ENCODE peak calls at places on chromosomes 4 and X, in four cellular contexts. K is HT1080, H is D341Med, M is activated T-cell treated with anti-CD3 and anti-CD28 coated beads for 48 hours. N is an unnamed sample.

GRCh38 chr4:181166742-181167399 is 1076.3 kb upstream of the TENM3 start:
- DNase-seq in K (no peak), H (no peak), M (no peak), N (no peak)

GRCh38 chr4:110193822-110194761 is 4.3 kb downstream of the ELOVL6 start:
- DNase-seq in H (peak), K (peak), M (peak), N (peak)

GRCh38 chrX:45710081-45710801 is 509.6 kb upstream of the DIPK2B start:
- DNase-seq in H (no peak), M (peak), K (peak), N (no peak)

GRCh38 chrX:49309401-49309981 is 6.0 kb downstream of the GAGE10 start:
- DNase-seq in K (peak), M (no peak), H (no peak), N (no peak)

GRCh38 chr4:40327340-40327739 is 7.8 kb upstream of the CHRNA9 start:
- DNase-seq in M (no peak), H (no peak), K (no peak), N (no peak)

GRCh38 chr4:79445371-79445781 is 37.3 kb upstream of the GK2 start:
- DNase-seq in M (no peak), K (no peak), H (peak), N (no peak)

GRCh38 chrX:119427024-119427794 is 28.1 kb downstream of the SLC25A43 start:
- DNase-seq in K (peak), H (no peak), M (no peak), N (no peak)

GRCh38 chr4:38390962-38391361 is 273.0 kb upstream of the KLF3 start:
- DNase-seq in M (no peak), H (no peak), K (no peak), N (no peak)

GRCh38 chr4:42713371-42713770 is 56.5 kb upstream of the ATP8A1 start:
- DNase-seq in H (no peak), K (no peak), M (no peak), N (no peak)

GRCh38 chr4:114879916-114880315 is 233.5 kb downstream of the NDST4 start:
- DNase-seq in H (no peak), M (no peak), K (no peak), N (no peak)

GRCh38 chr4:189202869-189203271 is 737.8 kb upstream of the FRG1 start:
- DNase-seq in H (no peak), K (peak), M (no peak), N (no peak)

GRCh38 chr4:835148-836002 is 9.4 kb upstream of the CPLX1 start:
- DNase-seq in H (no peak), K (no peak), M (no peak), N (no peak)

GRCh38 chr4:67344594-67345380 is 200.5 kb downstream of the CENPC start:
- DNase-seq in H (no peak), M (no peak), K (no peak), N (no peak)

GRCh38 chrX:149540133-149540620 is 635 bp upstream of the EOLA1 start:
- DNase-seq in K (no peak), H (peak), M (peak), N (no peak)

GRCh38 chr4:143587703-143588102 is 74.2 kb downstream of the SMARCA5 start:
- DNase-seq in K (no peak), M (no peak), H (no peak), N (peak)

GRCh38 chr4:113665036-113665435 is 96.5 kb downstream of the CAMK2D start:
- DNase-seq in M (no peak), H (no peak), K (no peak), N (no peak)

GRCh38 chrX:11424903-11425674 is 131.9 kb downstream of the AMELX start:
- DNase-seq in H (no peak), M (no peak), K (no peak), N (no peak)

GRCh38 chrX:41478397-41478911 is 31.3 kb downstream of the NYX start:
- DNase-seq in H (no peak), K (no peak), M (no peak), N (no peak)

GRCh38 chr4:153142700-153143438 is 61.4 kb upstream of the TRIM2 start:
- DNase-seq in K (peak), H (peak), M (no peak), N (no peak)

GRCh38 chrX:22247169-22247568 is 25.5 kb upstream of the CBLL2 start:
- DNase-seq in M (no peak), H (no peak), K (no peak), N (peak)

GRCh38 chr4:41409095-41409494 is 128.9 kb upstream of the LIMCH1 start:
- DNase-seq in M (no peak), H (no peak), K (no peak), N (no peak)

GRCh38 chr4:56861365-56861764 is 39.9 kb upstream of the SPINK2 start:
- DNase-seq in K (peak), H (no peak), M (no peak), N (peak)

GRCh38 chr4:8199594-8200301 is 658 bp downstream of the SH3TC1 start:
- DNase-seq in M (no peak), H (no peak), K (no peak), N (peak)

GRCh38 chr4:112910109-112910736 is 139.2 kb upstream of the ANK2 start:
- DNase-seq in M (no peak), H (no peak), K (no peak), N (peak)

GRCh38 chr4:153159016-153159415 is 45.2 kb upstream of the TRIM2 start:
- DNase-seq in K (no peak), M (no peak), H (no peak), N (no peak)

GRCh38 chr4:64539234-64539849 is 130.1 kb upstream of the TECRL start:
- DNase-seq in K (peak), H (peak), M (no peak), N (peak)

GRCh38 chr4:48799157-48799556 is 19.1 kb upstream of the FRYL start:
- DNase-seq in M (no peak), K (peak), H (no peak), N (no peak)

GRCh38 chr4:2451821-2452785 is 16.8 kb upstream of the RNF4 start:
- DNase-seq in K (no peak), M (no peak), H (peak), N (no peak)